ENCODE peak calls at places on chromosome 1, in ten cellular contexts. One of them, this sample, is unnamed.

GRCh38 chr1:178500936-178501554 is 4.3 kb upstream of the CLEC20A start:
- DNase-seq in endothelial cell: no peak
- DNase-seq in omental fat pad: no peak
- DNase-seq in retinal pigment epithelial cell: no peak
- DNase-seq in astrocyte: no peak
- DNase-seq in hepatocyte: no peak
- DNase-seq in RWPE2: no peak
- DNase-seq in MCF 10A: no peak
- DNase-seq in WTC11: peak
- DNase-seq in kidney: no peak
- DNase-seq in this sample: no peak

GRCh38 chr1:224499204-224499603 is 64.6 kb upstream of the WDR26 start:
- DNase-seq in hepatocyte: no peak
- DNase-seq in kidney: no peak
- DNase-seq in WTC11: no peak
- DNase-seq in retinal pigment epithelial cell: no peak
- DNase-seq in omental fat pad: no peak
- DNase-seq in RWPE2: no peak
- DNase-seq in MCF 10A: peak
- DNase-seq in astrocyte: no peak
- DNase-seq in endothelial cell: no peak
- DNase-seq in this sample: no peak

GRCh38 chr1:2921970-2922686 is 99.1 kb upstream of the ACTRT2 start:
- DNase-seq in endothelial cell: no peak
- DNase-seq in MCF 10A: no peak
- DNase-seq in retinal pigment epithelial cell: no peak
- DNase-seq in kidney: no peak
- DNase-seq in RWPE2: no peak
- DNase-seq in astrocyte: no peak
- DNase-seq in WTC11: no peak
- DNase-seq in omental fat pad: no peak
- DNase-seq in hepatocyte: no peak
- DNase-seq in this sample: no peak

GRCh38 chr1:55631508-55631907 is 416.3 kb upstream of the USP24 start:
- DNase-seq in MCF 10A: peak
- DNase-seq in astrocyte: peak
- DNase-seq in hepatocyte: no peak
- DNase-seq in WTC11: no peak
- DNase-seq in RWPE2: no peak
- DNase-seq in endothelial cell: no peak
- DNase-seq in kidney: no peak
- DNase-seq in omental fat pad: no peak
- DNase-seq in retinal pigment epithelial cell: no peak
- DNase-seq in this sample: no peak

GRCh38 chr1:192879416-192879815 is 70.6 kb downstream of the RGS2 start:
- DNase-seq in retinal pigment epithelial cell: peak
- DNase-seq in omental fat pad: no peak
- DNase-seq in astrocyte: peak
- DNase-seq in RWPE2: no peak
- DNase-seq in kidney: no peak
- DNase-seq in endothelial cell: no peak
- DNase-seq in MCF 10A: no peak
- DNase-seq in hepatocyte: peak
- DNase-seq in WTC11: no peak
- DNase-seq in this sample: no peak

GRCh38 chr1:28893403-28894102 is 20.8 kb upstream of the EPB41 start:
- DNase-seq in endothelial cell: no peak
- DNase-seq in kidney: peak
- DNase-seq in retinal pigment epithelial cell: no peak
- DNase-seq in astrocyte: no peak
- DNase-seq in RWPE2: no peak
- DNase-seq in omental fat pad: no peak
- DNase-seq in MCF 10A: peak
- DNase-seq in WTC11: peak
- DNase-seq in hepatocyte: no peak
- DNase-seq in this sample: no peak

GRCh38 chr1:205810448-205811157 is 2.4 kb downstream of the SLC41A1 start:
- DNase-seq in hepatocyte: peak
- DNase-seq in WTC11: peak
- DNase-seq in retinal pigment epithelial cell: no peak
- DNase-seq in astrocyte: no peak
- DNase-seq in kidney: no peak
- DNase-seq in RWPE2: no peak
- DNase-seq in endothelial cell: peak
- DNase-seq in MCF 10A: no peak
- DNase-seq in omental fat pad: no peak
- DNase-seq in this sample: no peak

GRCh38 chr1:170580636-170581035 is 48.7 kb downstream of the GORAB start:
- DNase-seq in MCF 10A: no peak
- DNase-seq in RWPE2: no peak
- DNase-seq in astrocyte: no peak
- DNase-seq in hepatocyte: no peak
- DNase-seq in endothelial cell: no peak
- DNase-seq in omental fat pad: no peak
- DNase-seq in retinal pigment epithelial cell: no peak
- DNase-seq in WTC11: no peak
- DNase-seq in kidney: no peak
- DNase-seq in this sample: no peak

GRCh38 chr1:169109561-169110134 is 3.2 kb downstream of the ATP1B1 start:
- DNase-seq in kidney: peak
- DNase-seq in MCF 10A: peak
- DNase-seq in astrocyte: peak
- DNase-seq in omental fat pad: no peak
- DNase-seq in retinal pigment epithelial cell: peak
- DNase-seq in RWPE2: no peak
- DNase-seq in endothelial cell: no peak
- DNase-seq in WTC11: no peak
- DNase-seq in hepatocyte: peak
- DNase-seq in this sample: no peak

DNA sequence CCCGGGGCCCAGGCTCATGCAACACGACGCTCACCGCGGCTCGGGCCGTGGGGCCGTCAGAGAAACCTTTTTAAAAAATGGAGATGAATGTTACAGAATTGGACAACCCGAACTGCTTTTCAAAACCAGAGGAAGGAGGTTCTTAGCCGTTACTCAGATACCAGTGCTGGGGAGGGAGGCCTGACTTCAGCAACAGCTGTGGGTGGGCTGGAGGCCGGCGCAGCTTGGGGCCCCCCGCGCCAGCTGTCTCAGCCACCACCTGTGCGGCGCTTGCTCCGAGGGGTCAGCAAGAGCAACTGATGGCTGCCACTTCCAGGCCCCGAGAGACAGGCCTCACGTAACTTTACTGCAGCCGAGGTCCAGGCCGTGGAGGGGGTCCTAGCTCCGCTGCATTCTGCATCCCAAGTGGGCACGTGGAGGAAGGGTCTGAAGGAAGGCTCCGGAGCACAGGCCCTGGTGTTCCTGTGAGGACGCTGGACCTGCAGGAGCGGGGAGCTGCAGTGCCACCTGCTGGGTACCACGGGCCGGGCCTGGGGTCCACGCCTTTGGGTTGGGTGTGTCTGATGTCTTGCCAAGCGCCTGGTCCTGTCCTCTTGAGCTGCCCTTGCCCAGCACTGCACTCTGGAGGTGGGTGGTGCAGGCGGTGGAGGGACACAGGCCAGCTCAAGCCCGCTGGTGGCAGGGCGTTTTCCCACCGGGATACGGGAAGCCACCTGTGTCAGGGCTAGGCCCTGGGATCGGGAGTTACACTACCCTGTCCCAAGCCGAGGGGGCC is 9.8 kb downstream of the THAP3 start:
- DNase-seq in kidney: peak
- DNase-seq in omental fat pad: no peak
- DNase-seq in MCF 10A: peak
- DNase-seq in WTC11: peak
- DNase-seq in retinal pigment epithelial cell: no peak
- DNase-seq in endothelial cell: peak
- DNase-seq in hepatocyte: peak
- DNase-seq in RWPE2: no peak
- DNase-seq in astrocyte: no peak
- DNase-seq in this sample: peak
- TF ChIP-seq CTCF in kidney: peak
- TF ChIP-seq CTCF in omental fat pad: no peak
- TF ChIP-seq CTCF in MCF 10A: peak
- TF ChIP-seq CTCF in WTC11: no peak
- TF ChIP-seq CTCF in retinal pigment epithelial cell: peak
- TF ChIP-seq CTCF in endothelial cell: peak
- TF ChIP-seq CTCF in hepatocyte: peak
- TF ChIP-seq CTCF in RWPE2: peak
- TF ChIP-seq CTCF in astrocyte: peak
- TF ChIP-seq CTCF in this sample: peak

GRCh38 chr1:65554829-65555228 is 134.4 kb downstream of the LEPR start:
- DNase-seq in endothelial cell: no peak
- DNase-seq in WTC11: no peak
- DNase-seq in astrocyte: no peak
- DNase-seq in omental fat pad: no peak
- DNase-seq in kidney: no peak
- DNase-seq in hepatocyte: no peak
- DNase-seq in RWPE2: no peak
- DNase-seq in retinal pigment epithelial cell: no peak
- DNase-seq in MCF 10A: no peak
- DNase-seq in this sample: no peak
- TF ChIP-seq CTCF in endothelial cell: no peak
- TF ChIP-seq CTCF in WTC11: no peak
- TF ChIP-seq CTCF in astrocyte: no peak
- TF ChIP-seq CTCF in omental fat pad: no peak
- TF ChIP-seq CTCF in kidney: no peak
- TF ChIP-seq CTCF in hepatocyte: no peak
- TF ChIP-seq CTCF in RWPE2: no peak
- TF ChIP-seq CTCF in retinal pigment epithelial cell: no peak
- TF ChIP-seq CTCF in MCF 10A: no peak
- TF ChIP-seq CTCF in this sample: no peak

GRCh38 chr1:6209661-6210605 is 4.0 kb downstream of the RNF207 start:
- DNase-seq in retinal pigment epithelial cell: no peak
- DNase-seq in MCF 10A: no peak
- DNase-seq in kidney: peak
- DNase-seq in RWPE2: no peak
- DNase-seq in WTC11: peak
- DNase-seq in omental fat pad: no peak
- DNase-seq in astrocyte: no peak
- DNase-seq in endothelial cell: no peak
- DNase-seq in hepatocyte: no peak
- DNase-seq in this sample: no peak
- TF ChIP-seq CTCF in retinal pigment epithelial cell: peak
- TF ChIP-seq CTCF in MCF 10A: no peak
- TF ChIP-seq CTCF in kidney: no peak
- TF ChIP-seq CTCF in RWPE2: no peak
- TF ChIP-seq CTCF in WTC11: no peak
- TF ChIP-seq CTCF in omental fat pad: no peak
- TF ChIP-seq CTCF in astrocyte: no peak
- TF ChIP-seq CTCF in endothelial cell: no peak
- TF ChIP-seq CTCF in hepatocyte: no peak
- TF ChIP-seq CTCF in this sample: no peak

GRCh38 chr1:36165145-36165544 is 9.2 kb downstream of the MAP7D1 start:
- DNase-seq in astrocyte: no peak
- DNase-seq in RWPE2: no peak
- DNase-seq in kidney: no peak
- DNase-seq in endothelial cell: no peak
- DNase-seq in omental fat pad: no peak
- DNase-seq in hepatocyte: no peak
- DNase-seq in WTC11: no peak
- DNase-seq in retinal pigment epithelial cell: no peak
- DNase-seq in MCF 10A: no peak
- DNase-seq in this sample: no peak
- TF ChIP-seq CTCF in astrocyte: no peak
- TF ChIP-seq CTCF in RWPE2: no peak
- TF ChIP-seq CTCF in kidney: no peak
- TF ChIP-seq CTCF in endothelial cell: no peak
- TF ChIP-seq CTCF in omental fat pad: no peak
- TF ChIP-seq CTCF in hepatocyte: no peak
- TF ChIP-seq CTCF in WTC11: no peak
- TF ChIP-seq CTCF in retinal pigment epithelial cell: no peak
- TF ChIP-seq CTCF in MCF 10A: no peak
- TF ChIP-seq CTCF in this sample: no peak

GRCh38 chr1:96979869-96980268 is 258.3 kb downstream of the PTBP2 start:
- DNase-seq in MCF 10A: no peak
- DNase-seq in hepatocyte: no peak
- DNase-seq in omental fat pad: no peak
- DNase-seq in endothelial cell: no peak
- DNase-seq in RWPE2: no peak
- DNase-seq in WTC11: no peak
- DNase-seq in astrocyte: no peak
- DNase-seq in retinal pigment epithelial cell: no peak
- DNase-seq in kidney: no peak
- DNase-seq in this sample: no peak

GRCh38 chr1:96978431-96978830 is 256.8 kb downstream of the PTBP2 start:
- DNase-seq in kidney: no peak
- DNase-seq in astrocyte: no peak
- DNase-seq in RWPE2: no peak
- DNase-seq in retinal pigment epithelial cell: no peak
- DNase-seq in WTC11: no peak
- DNase-seq in omental fat pad: no peak
- DNase-seq in endothelial cell: no peak
- DNase-seq in MCF 10A: no peak
- DNase-seq in hepatocyte: no peak
- DNase-seq in this sample: no peak

GRCh38 chr1:96978867-96979266 is 257.3 kb downstream of the PTBP2 start:
- DNase-seq in retinal pigment epithelial cell: no peak
- DNase-seq in endothelial cell: no peak
- DNase-seq in RWPE2: no peak
- DNase-seq in kidney: no peak
- DNase-seq in astrocyte: no peak
- DNase-seq in MCF 10A: no peak
- DNase-seq in WTC11: no peak
- DNase-seq in omental fat pad: no peak
- DNase-seq in hepatocyte: no peak
- DNase-seq in this sample: no peak

GRCh38 chr1:96980448-96980847 is 258.9 kb downstream of the PTBP2 start:
- DNase-seq in omental fat pad: no peak
- DNase-seq in retinal pigment epithelial cell: no peak
- DNase-seq in RWPE2: no peak
- DNase-seq in hepatocyte: no peak
- DNase-seq in WTC11: no peak
- DNase-seq in endothelial cell: no peak
- DNase-seq in astrocyte: no peak
- DNase-seq in kidney: no peak
- DNase-seq in MCF 10A: no peak
- DNase-seq in this sample: no peak

GRCh38 chr1:96979287-96979686 is 257.7 kb downstream of the PTBP2 start:
- DNase-seq in RWPE2: no peak
- DNase-seq in WTC11: no peak
- DNase-seq in hepatocyte: no peak
- DNase-seq in retinal pigment epithelial cell: no peak
- DNase-seq in endothelial cell: no peak
- DNase-seq in MCF 10A: no peak
- DNase-seq in astrocyte: no peak
- DNase-seq in omental fat pad: no peak
- DNase-seq in kidney: no peak
- DNase-seq in this sample: no peak
- TF ChIP-seq CTCF in RWPE2: no peak
- TF ChIP-seq CTCF in WTC11: no peak
- TF ChIP-seq CTCF in hepatocyte: no peak
- TF ChIP-seq CTCF in retinal pigment epithelial cell: no peak
- TF ChIP-seq CTCF in endothelial cell: no peak
- TF ChIP-seq CTCF in MCF 10A: no peak
- TF ChIP-seq CTCF in astrocyte: no peak
- TF ChIP-seq CTCF in omental fat pad: no peak
- TF ChIP-seq CTCF in kidney: no peak
- TF ChIP-seq CTCF in this sample: no peak